ENCODE peak calls at places on chromosomes 16 and 17, in four cellular contexts. A is GF-D8, F is fibroblast of lung, L is stomach. U is an unnamed sample.

GRCh38 chr16:85168732-85169256 is 56.5 kb upstream of the CIBAR2 start:
- DNase-seq in L (no peak), F (peak), A (no peak), U (peak)

GRCh38 chr17:79340286-79340685 is 265.7 kb downstream of the ENGASE start:
- DNase-seq in F (no peak), L (no peak), A (no peak), U (no peak)

GRCh38 chr16:48478418-48478817 is 93.2 kb upstream of the SIAH1 start:
- DNase-seq in F (peak), L (no peak), A (no peak), U (no peak)

GRCh38 chr16:55528974-55529373 is 20.1 kb downstream of the LPCAT2 start:
- DNase-seq in F (no peak), L (no peak), A (no peak), U (no peak)

GRCh38 chr17:60971515-60972369 is 294.1 kb downstream of the BCAS3 start:
- DNase-seq in F (peak), L (peak), A (no peak), U (peak)

GRCh38 chr17:13725286-13725990 is 123.7 kb upstream of the HS3ST3A1 start:
- DNase-seq in F (peak), L (no peak), A (no peak), U (no peak)

GRCh38 chr16:4428500-4428899 is 2.8 kb downstream of the DNAJA3 start:
- DNase-seq in L (no peak), A (no peak), F (no peak), U (no peak)

GRCh38 chr17:57356722-57357391 is 100.5 kb downstream of the MSI2 start:
- DNase-seq in A (no peak), F (peak), L (peak), U (no peak)

GRCh38 chr17:68310141-68310540 is 18.8 kb downstream of the ARSG start:
- DNase-seq in A (no peak), L (no peak), F (peak), U (no peak)

GRCh38 chr16:82605863-82606620 is 20.7 kb upstream of the CDH13 start:
- DNase-seq in F (no peak), L (no peak), A (no peak), U (no peak)

GRCh38 chr17:41907633-41908539 is 10.9 kb downstream of the ACLY start:
- DNase-seq in F (peak), L (no peak), A (no peak), U (no peak)

GRCh38 chr16:10033561-10033960 is 148.7 kb downstream of the GRIN2A start:
- DNase-seq in L (no peak), F (no peak), A (no peak), U (no peak)

GRCh38 chr17:81957691-81958432 is 3.1 kb downstream of the NOTUM start:
- DNase-seq in L (no peak), A (no peak), F (no peak), U (no peak)

GRCh38 chr17:72556944-72557826 is 436.4 kb downstream of the SOX9 start:
- DNase-seq in A (no peak), L (peak), F (peak), U (peak)

GRCh38 chr17:76051071-76051467 is 21.2 kb downstream of the SRP68 start:
- DNase-seq in L (no peak), F (peak), A (no peak), U (no peak)

GRCh38 chr17:1907818-1908698 is 78.3 kb downstream of the RPA1 start:
- DNase-seq in A (no peak), F (peak), L (no peak), U (no peak)

GRCh38 chr16:67594956-67595355 is 32.6 kb downstream of the CTCF start:
- DNase-seq in F (peak), A (no peak), L (no peak), U (no peak)

GRCh38 chr17:72926171-72926570 is 166.3 kb downstream of the SLC39A11 start:
- DNase-seq in L (no peak), F (no peak), A (no peak), U (no peak)

GRCh38 chr17:39711851-39712250 is 12.0 kb downstream of the ERBB2 start:
- DNase-seq in F (no peak), A (no peak), L (no peak), U (no peak)

GRCh38 chr16:86403056-86403455 is 107.3 kb upstream of the FOXF1 start:
- DNase-seq in A (no peak), F (no peak), L (no peak), U (no peak)

GRCh38 chr16:1183235-1183907 is 30.5 kb downstream of the CACNA1H start:
- DNase-seq in L (no peak), A (no peak), F (peak), U (no peak)

GRCh38 chr16:1159973-1160772 is 7.3 kb downstream of the CACNA1H start:
- DNase-seq in A (no peak), F (no peak), L (no peak), U (peak)

GRCh38 chr16:57519796-57520360 is 16.5 kb downstream of the CCDC102A start:
- DNase-seq in L (peak), A (no peak), F (peak), U (peak)

GRCh38 chr17:6104956-6105355 is 34.8 kb downstream of the WSCD1 start:
- DNase-seq in L (no peak), A (no peak), F (no peak), U (no peak)

GRCh38 chr17:2137342-2138098 is 82.6 kb downstream of the HIC1 start:
- DNase-seq in A (no peak), L (no peak), F (peak), U (peak)

GRCh38 chr17:28547623-28548416 is 4.6 kb downstream of the UNC119 start:
- DNase-seq in A (no peak), L (peak), F (peak), U (peak)